ENCODE peak calls at places on chromosome 1, in eight cellular contexts. A is mesendoderm; X is suprapubic skin; I is naive thymus-derived CD4-positive, alpha-beta T cell; Y is bronchial epithelial cell; B is HAP-1; Q is HL-60; D is BJ. U is an unnamed sample.

GRCh38 chr1:176206006-176206960 is 803 bp downstream of the COP1 start:
- DNase-seq in A (peak; percentile 88), X (no peak), I (no peak), Y (peak; percentile 31), B (peak; percentile 63), Q (no peak), D (no peak), U (no peak)

GRCh38 chr1:156157506-156157905 is 4.1 kb downstream of the SEMA4A start:
- DNase-seq in A (no peak), X (no peak), I (no peak), Y (no peak), B (no peak), Q (no peak), D (no peak), U (no peak)

GRCh38 chr1:156945881-156946661 is 25.6 kb downstream of the LRRC71 start:
- DNase-seq in A (no peak), X (peak; percentile 43), I (no peak), Y (peak; percentile 47), B (no peak), Q (no peak), D (no peak), U (no peak)

GRCh38 chr1:20753589-20753988 is 21.1 kb upstream of the SH2D5 start:
- DNase-seq in A (no peak), X (no peak), I (no peak), Y (peak; percentile 26), B (peak; percentile 40), Q (no peak), D (no peak), U (peak; percentile 7)

GRCh38 chr1:225389850-225390249 is 38.0 kb downstream of the LBR start:
- DNase-seq in A (no peak), X (no peak), I (no peak), Y (no peak), B (no peak), Q (no peak), D (no peak), U (no peak)

GRCh38 chr1:47178665-47179022 is 11.2 kb downstream of the PDZK1IP1 start:
- DNase-seq in A (no peak), X (no peak), I (no peak), Y (peak; percentile 13), B (no peak), Q (no peak), D (no peak), U (no peak)

GRCh38 chr1:53327183-53327941 is 508 bp downstream of the LRP8 start:
- DNase-seq in A (peak; percentile 67), X (no peak), I (peak; percentile 55), Y (no peak), B (peak; percentile 18), Q (no peak), D (no peak), U (no peak)

GRCh38 chr1:178928985-178929384 is 58.1 kb upstream of the ANGPTL1 start:
- DNase-seq in A (no peak), X (no peak), I (no peak), Y (no peak), B (peak; percentile 25), Q (no peak), D (no peak), U (no peak)

GRCh38 chr1:191641420-191642215 is 516.6 kb upstream of the RGS18 start:
- DNase-seq in A (no peak), X (no peak), I (no peak), Y (peak; percentile 13), B (no peak), Q (no peak), D (no peak), U (peak; percentile 25)

GRCh38 chr1:228337031-228337564 is 69.5 kb downstream of the TRIM11 start:
- DNase-seq in A (no peak), X (no peak), I (no peak), Y (no peak), B (no peak), Q (no peak), D (no peak), U (no peak)

GRCh38 chr1:167666416-167666815 is 36.4 kb downstream of the RCSD1 start:
- DNase-seq in A (peak; percentile 94), X (no peak), I (no peak), Y (peak; percentile 57), B (no peak), Q (no peak), D (no peak), U (no peak)

GRCh38 chr1:156276966-156277381 is 5.7 kb downstream of the SMG5 start:
- DNase-seq in A (no peak), X (no peak), I (no peak), Y (peak; percentile 58), B (no peak), Q (peak; percentile 82), D (no peak), U (no peak)

GRCh38 chr1:109239580-109240068 is 9.7 kb upstream of the CELSR2 start:
- DNase-seq in A (peak; percentile 88), X (peak; percentile 71), I (no peak), Y (peak; percentile 76), B (peak; percentile 52), Q (no peak), D (no peak), U (no peak)

GRCh38 chr1:203769505-203770343 is 4.7 kb downstream of the LAX1 start:
- DNase-seq in A (no peak), X (peak; percentile 88), I (no peak), Y (peak; percentile 99), B (no peak), Q (peak; percentile 98), D (peak; percentile 67), U (peak; percentile 88)

GRCh38 chr1:10853701-10854100 is 57.3 kb upstream of the CASZ1 start:
- DNase-seq in A (no peak), X (no peak), I (no peak), Y (no peak), B (no peak), Q (no peak), D (no peak), U (no peak)

GRCh38 chr1:57986432-57986831 is 560.1 kb downstream of the OMA1 start:
- DNase-seq in A (no peak), X (no peak), I (peak; percentile 1), Y (no peak), B (no peak), Q (no peak), D (no peak), U (no peak)

GRCh38 chr1:69029649-69030048 is 532.8 kb upstream of the DEPDC1 start:
- DNase-seq in A (no peak), X (no peak), I (no peak), Y (peak; percentile 2), B (no peak), Q (no peak), D (no peak), U (no peak)

DNA sequence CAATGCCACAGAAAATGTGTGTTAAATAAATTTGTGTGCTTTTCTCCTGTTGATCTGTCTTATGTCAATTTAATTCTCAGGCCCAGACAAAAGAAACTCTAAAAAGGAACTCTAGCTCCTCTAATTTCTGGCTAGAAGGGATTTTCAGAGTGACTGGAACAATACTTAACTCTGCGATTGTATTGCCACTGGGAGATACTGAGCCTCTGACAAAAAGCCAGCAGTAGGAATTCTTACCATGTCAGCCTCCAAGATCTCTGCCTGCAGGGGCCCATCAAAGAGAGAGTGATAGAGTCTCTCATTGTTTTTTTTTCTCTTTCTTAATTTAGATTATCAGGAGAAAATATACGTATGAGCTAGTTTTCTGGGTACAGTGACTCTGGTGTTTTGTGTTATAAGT is 1165.7 kb downstream of the BRINP3 start:
- DNase-seq in A (peak; percentile 49), X (no peak), I (no peak), Y (no peak), B (no peak), Q (no peak), D (no peak), U (no peak)
- H3K4me3 ChIP-seq in A (no peak overlapping the region), X (no peak overlapping the region), I (no peak overlapping the region), Y (no peak overlapping the region), B (no peak overlapping the region), Q (no peak overlapping the region), D (no peak overlapping the region), U (no peak overlapping the region)

GRCh38 chr1:3805038-3805437 is 8.7 kb upstream of the LRRC47 start:
- DNase-seq in A (no peak), X (no peak), I (no peak), Y (no peak), B (no peak), Q (no peak), D (no peak), U (no peak)
- H3K4me3 ChIP-seq in A (no peak overlapping the region), X (no peak overlapping the region), I (no peak overlapping the region), Y (no peak overlapping the region), B (no peak overlapping the region), Q (no peak overlapping the region), D (no peak overlapping the region), U (no peak overlapping the region)

GRCh38 chr1:59505596-59506028 is 208.7 kb downstream of the FGGY start:
- DNase-seq in A (no peak), X (no peak), I (no peak), Y (peak; percentile 32), B (peak; percentile 36), Q (no peak), D (no peak), U (no peak)

GRCh38 chr1:59504281-59504680 is 207.4 kb downstream of the FGGY start:
- DNase-seq in A (no peak), X (no peak), I (no peak), Y (no peak), B (no peak), Q (no peak), D (no peak), U (no peak)

GRCh38 chr1:59509341-59509869 is 212.5 kb downstream of the FGGY start:
- DNase-seq in A (no peak), X (no peak), I (no peak), Y (no peak), B (no peak), Q (no peak), D (no peak), U (no peak)

GRCh38 chr1:59510249-59510648 is 213.4 kb downstream of the FGGY start:
- DNase-seq in A (no peak), X (no peak), I (no peak), Y (no peak), B (no peak), Q (no peak), D (no peak), U (no peak)

GRCh38 chr1:59506952-59507351 is 210.1 kb downstream of the FGGY start:
- DNase-seq in A (no peak), X (no peak), I (no peak), Y (peak; percentile 34), B (no peak), Q (peak; percentile 77), D (peak; percentile 18), U (no peak)
- H3K4me3 ChIP-seq in A (no peak overlapping the region), X (no peak overlapping the region), I (no peak overlapping the region), Y (no peak overlapping the region), B (no peak overlapping the region), Q (no peak overlapping the region), D (no peak overlapping the region), U (no peak overlapping the region)

GRCh38 chr1:3500265-3500835 is 45.9 kb downstream of the ARHGEF16 start:
- DNase-seq in A (no peak), X (no peak), I (no peak), Y (no peak), B (no peak), Q (no peak), D (no peak), U (no peak)

GRCh38 chr1:3498246-3498930 is 43.9 kb downstream of the ARHGEF16 start:
- DNase-seq in A (no peak), X (no peak), I (no peak), Y (no peak), B (no peak), Q (no peak), D (no peak), U (no peak)

GRCh38 chr1:3497521-3497920 is 43.1 kb downstream of the ARHGEF16 start:
- DNase-seq in A (no peak), X (no peak), I (no peak), Y (no peak), B (no peak), Q (no peak), D (no peak), U (no peak)

GRCh38 chr1:3499611-3500010 is 45.1 kb downstream of the ARHGEF16 start:
- DNase-seq in A (no peak), X (no peak), I (no peak), Y (no peak), B (no peak), Q (no peak), D (no peak), U (no peak)

GRCh38 chr1:3498986-3499385 is 44.5 kb downstream of the ARHGEF16 start:
- DNase-seq in A (no peak), X (no peak), I (no peak), Y (no peak), B (no peak), Q (no peak), D (no peak), U (no peak)
- H3K4me3 ChIP-seq in A (no peak overlapping the region), X (no peak overlapping the region), I (no peak overlapping the region), Y (no peak overlapping the region), B (no peak overlapping the region), Q (no peak overlapping the region), D (no peak overlapping the region), U (no peak overlapping the region)